ENCODE peak calls at places on chromosomes 1 and 21, in seven cellular contexts. One of them, this sample, is unnamed.

GRCh38 chr21:41478319-41479177 is 29.4 kb downstream of the TMPRSS2 start:
- DNase-seq in Daoy: no peak
- DNase-seq in nephron progenitor cell: no peak
- DNase-seq in activated CD4-positive, alpha-beta T cell treated with anti-CD3 and anti-CD28 coated beads for 24 hours: no peak
- DNase-seq in GM23248: no peak
- DNase-seq in lower lobe of right lung: peak
- DNase-seq in hypothalamus: no peak
- DNase-seq in this sample: no peak

GRCh38 chr1:84698151-84698651 is 7.9 kb upstream of the SSX2IP start:
- DNase-seq in nephron progenitor cell: no peak
- DNase-seq in activated CD4-positive, alpha-beta T cell treated with anti-CD3 and anti-CD28 coated beads for 24 hours: no peak
- DNase-seq in GM23248: peak
- DNase-seq in lower lobe of right lung: no peak
- DNase-seq in hypothalamus: no peak
- DNase-seq in Daoy: peak
- DNase-seq in this sample: no peak

GRCh38 chr1:89657886-89658285 is 25.0 kb downstream of the LRRC8C start:
- DNase-seq in lower lobe of right lung: no peak
- DNase-seq in nephron progenitor cell: no peak
- DNase-seq in GM23248: no peak
- DNase-seq in Daoy: no peak
- DNase-seq in hypothalamus: no peak
- DNase-seq in activated CD4-positive, alpha-beta T cell treated with anti-CD3 and anti-CD28 coated beads for 24 hours: no peak
- DNase-seq in this sample: no peak

GRCh38 chr1:152411144-152411543 is 2.9 kb downstream of the CRNN start:
- DNase-seq in GM23248: no peak
- DNase-seq in lower lobe of right lung: no peak
- DNase-seq in activated CD4-positive, alpha-beta T cell treated with anti-CD3 and anti-CD28 coated beads for 24 hours: no peak
- DNase-seq in hypothalamus: no peak
- DNase-seq in Daoy: no peak
- DNase-seq in nephron progenitor cell: no peak
- DNase-seq in this sample: no peak

GRCh38 chr21:38277501-38278111 is 20.8 kb downstream of the KCNJ15 start:
- DNase-seq in nephron progenitor cell: no peak
- DNase-seq in hypothalamus: no peak
- DNase-seq in activated CD4-positive, alpha-beta T cell treated with anti-CD3 and anti-CD28 coated beads for 24 hours: no peak
- DNase-seq in GM23248: peak
- DNase-seq in Daoy: peak
- DNase-seq in lower lobe of right lung: no peak
- DNase-seq in this sample: no peak

GRCh38 chr1:6724517-6725141 is 23.0 kb upstream of the DNAJC11 start:
- DNase-seq in Daoy: peak
- DNase-seq in hypothalamus: no peak
- DNase-seq in lower lobe of right lung: no peak
- DNase-seq in activated CD4-positive, alpha-beta T cell treated with anti-CD3 and anti-CD28 coated beads for 24 hours: no peak
- DNase-seq in nephron progenitor cell: no peak
- DNase-seq in GM23248: peak
- DNase-seq in this sample: no peak

GRCh38 chr1:208501542-208501941 is 257.4 kb upstream of the PLXNA2 start:
- DNase-seq in GM23248: no peak
- DNase-seq in activated CD4-positive, alpha-beta T cell treated with anti-CD3 and anti-CD28 coated beads for 24 hours: no peak
- DNase-seq in nephron progenitor cell: no peak
- DNase-seq in Daoy: no peak
- DNase-seq in hypothalamus: no peak
- DNase-seq in lower lobe of right lung: no peak
- DNase-seq in this sample: no peak

GRCh38 chr1:177585492-177586220 is 384.2 kb downstream of the SEC16B start:
- DNase-seq in GM23248: peak
- DNase-seq in hypothalamus: no peak
- DNase-seq in Daoy: no peak
- DNase-seq in nephron progenitor cell: no peak
- DNase-seq in lower lobe of right lung: peak
- DNase-seq in activated CD4-positive, alpha-beta T cell treated with anti-CD3 and anti-CD28 coated beads for 24 hours: no peak
- DNase-seq in this sample: no peak

GRCh38 chr1:109379422-109379821 is 18.3 kb downstream of the SORT1 start:
- DNase-seq in hypothalamus: no peak
- DNase-seq in Daoy: peak
- DNase-seq in GM23248: peak
- DNase-seq in activated CD4-positive, alpha-beta T cell treated with anti-CD3 and anti-CD28 coated beads for 24 hours: no peak
- DNase-seq in nephron progenitor cell: no peak
- DNase-seq in lower lobe of right lung: no peak
- DNase-seq in this sample: no peak

GRCh38 chr21:36780861-36781260 is 81.9 kb downstream of the SIM2 start:
- DNase-seq in hypothalamus: no peak
- DNase-seq in lower lobe of right lung: no peak
- DNase-seq in activated CD4-positive, alpha-beta T cell treated with anti-CD3 and anti-CD28 coated beads for 24 hours: no peak
- DNase-seq in nephron progenitor cell: no peak
- DNase-seq in GM23248: no peak
- DNase-seq in Daoy: no peak
- DNase-seq in this sample: no peak

GRCh38 chr21:40618216-40618615 is 228.7 kb downstream of the DSCAM start:
- DNase-seq in nephron progenitor cell: peak
- DNase-seq in activated CD4-positive, alpha-beta T cell treated with anti-CD3 and anti-CD28 coated beads for 24 hours: no peak
- DNase-seq in Daoy: no peak
- DNase-seq in lower lobe of right lung: no peak
- DNase-seq in hypothalamus: no peak
- DNase-seq in GM23248: no peak
- DNase-seq in this sample: no peak

GRCh38 chr1:20449736-20450311 is 36.2 kb downstream of the CAMK2N1 start:
- DNase-seq in hypothalamus: no peak
- DNase-seq in Daoy: peak
- DNase-seq in nephron progenitor cell: no peak
- DNase-seq in GM23248: peak
- DNase-seq in lower lobe of right lung: no peak
- DNase-seq in activated CD4-positive, alpha-beta T cell treated with anti-CD3 and anti-CD28 coated beads for 24 hours: no peak
- DNase-seq in this sample: no peak

GRCh38 chr1:54547601-54548388 is at the start of gene ACOT11:
- DNase-seq in activated CD4-positive, alpha-beta T cell treated with anti-CD3 and anti-CD28 coated beads for 24 hours: no peak
- DNase-seq in GM23248: peak
- DNase-seq in lower lobe of right lung: peak
- DNase-seq in Daoy: peak
- DNase-seq in nephron progenitor cell: peak
- DNase-seq in hypothalamus: peak
- DNase-seq in this sample: no peak

This sample was measured in neural crest cell.